ENCODE peak calls at places on chromosomes 3 and 15, in four cellular contexts. U, B, H and C are unnamed samples.

GRCh38 chr3:177037241-177037640 is 160.0 kb downstream of the TBL1XR1 start:
- DNase-seq in U (no peak), H (no peak), B (peak; percentile 17), C (no peak)

GRCh38 chr3:144624656-144625055 is 653.0 kb downstream of the DIPK2A start:
- DNase-seq in B (no peak), H (no peak), U (no peak), C (no peak)

GRCh38 chr3:55888282-55888855 is 401.3 kb upstream of the WNT5A start:
- DNase-seq in U (no peak), B (no peak), H (no peak), C (no peak)

GRCh38 chr3:97264180-97264579 is 449.8 kb downstream of the EPHA6 start:
- DNase-seq in U (no peak), B (no peak), H (no peak), C (no peak)

GRCh38 chr3:120182613-120183524 is 88.6 kb upstream of the GSK3B start:
- DNase-seq in B (peak; percentile 62), H (no peak), U (no peak), C (no peak)

GRCh38 chr15:57782731-57783130 is 76.2 kb downstream of the POLR2M start:
- DNase-seq in U (no peak), B (no peak), H (no peak), C (no peak)

GRCh38 chr3:51538115-51538458 is 432 bp upstream of the RAD54L2 start:
- DNase-seq in U (no peak), B (no peak), H (peak; percentile 17), C (no peak)

GRCh38 chr15:45863881-45864580 is 229.2 kb downstream of the SQOR start:
- DNase-seq in U (no peak), H (no peak), B (no peak), C (no peak)

GRCh38 chr3:136070953-136071949 is 105.7 kb downstream of the PPP2R3A start:
- DNase-seq in H (no peak), U (no peak), B (peak; percentile 27), C (no peak)

GRCh38 chr3:149390772-149391212 is 13.3 kb upstream of the TM4SF1 start:
- DNase-seq in U (no peak), B (peak; percentile 60), H (no peak), C (no peak)

GRCh38 chr3:31159331-31160039 is 265.0 kb upstream of the GADL1 start:
- DNase-seq in B (no peak), H (no peak), U (no peak), C (no peak)

GRCh38 chr3:100927775-100928174 is 65.4 kb downstream of the ABI3BP start:
- DNase-seq in B (peak; percentile 38), U (no peak), H (no peak), C (no peak)

GRCh38 chr3:64908292-64908691 is 220.5 kb upstream of the ADAMTS9 start:
- DNase-seq in U (no peak), H (no peak), B (peak; percentile 36), C (no peak)

GRCh38 chr15:70023064-70023768 is 74.5 kb downstream of the TLE3 start:
- DNase-seq in H (no peak), U (no peak), B (peak; percentile 75), C (no peak)

GRCh38 chr3:23062582-23062981 is 140.5 kb upstream of the UBE2E2 start:
- DNase-seq in U (no peak), B (no peak), H (no peak), C (no peak)

GRCh38 chr3:46400000-46400734 is 6.7 kb downstream of the CCR5AS start:
- DNase-seq in H (no peak), B (peak; percentile 62), U (no peak), C (peak; percentile 86)

GRCh38 chr3:29826712-29827111 is 545.8 kb downstream of the RBMS3 start:
- DNase-seq in H (no peak), B (no peak), U (no peak), C (no peak)

GRCh38 chr3:177126015-177126773 is 71.1 kb downstream of the TBL1XR1 start:
- DNase-seq in H (no peak), B (peak; percentile 90), U (no peak), C (no peak)

GRCh38 chr3:25582242-25582641 is 82.5 kb downstream of the TOP2B start:
- DNase-seq in B (peak; percentile 96), H (peak; percentile 87), U (peak; percentile 69), C (peak; percentile 82)

GRCh38 chr15:75682181-75683135 is 30.2 kb downstream of the CSPG4 start:
- DNase-seq in H (no peak), U (no peak), B (no peak), C (no peak)

GRCh38 chr3:53255360-53255774 is 455 bp downstream of the TKT start:
- DNase-seq in H (no peak), B (no peak), U (no peak), C (no peak)

GRCh38 chr3:53140575-53141467 is 10.6 kb upstream of the RFT1 start:
- DNase-seq in U (no peak), H (no peak), B (peak; percentile 81), C (no peak)

GRCh38 chr15:90266485-90266884 is 1.0 kb downstream of the NGRN start:
- DNase-seq in H (no peak), B (peak; percentile 20), U (no peak), C (no peak)

GRCh38 chr3:18124501-18124900 is 300.6 kb downstream of the SATB1 start:
- DNase-seq in H (no peak), U (no peak), B (peak; percentile 67), C (peak; percentile 4)

GRCh38 chr3:11832964-11833621 is 13.6 kb downstream of the TAMM41 start:
- DNase-seq in U (peak; percentile 20), H (no peak), B (no peak), C (no peak)

GRCh38 chr3:151227438-151228290 is 24.6 kb upstream of the GPR171 start:
- DNase-seq in H (peak; percentile 71), U (peak; percentile 67), B (peak; percentile 90), C (peak; percentile 77)

GRCh38 chr3:189294649-189295048 is 122.9 kb downstream of the TPRG1 start:
- DNase-seq in H (no peak), U (no peak), B (no peak), C (no peak)

GRCh38 chr3:23044463-23044862 is 158.7 kb upstream of the UBE2E2 start:
- DNase-seq in B (no peak), H (no peak), U (no peak), C (no peak)

GRCh38 chr3:32177702-32178198 is 60.7 kb upstream of the CMTM8 start:
- DNase-seq in B (peak; percentile 47), U (peak; percentile 88), H (peak; percentile 67), C (peak; percentile 76)

GRCh38 chr3:128993461-128994172 is at the start of gene CFAP92:
- DNase-seq in B (peak; percentile 40), U (no peak), H (peak; percentile 72), C (peak; percentile 95)

GRCh38 chr3:145286937-145287336 is 874.0 kb downstream of the PLOD2 start:
- DNase-seq in U (no peak), H (no peak), B (no peak), C (no peak)

DNA sequence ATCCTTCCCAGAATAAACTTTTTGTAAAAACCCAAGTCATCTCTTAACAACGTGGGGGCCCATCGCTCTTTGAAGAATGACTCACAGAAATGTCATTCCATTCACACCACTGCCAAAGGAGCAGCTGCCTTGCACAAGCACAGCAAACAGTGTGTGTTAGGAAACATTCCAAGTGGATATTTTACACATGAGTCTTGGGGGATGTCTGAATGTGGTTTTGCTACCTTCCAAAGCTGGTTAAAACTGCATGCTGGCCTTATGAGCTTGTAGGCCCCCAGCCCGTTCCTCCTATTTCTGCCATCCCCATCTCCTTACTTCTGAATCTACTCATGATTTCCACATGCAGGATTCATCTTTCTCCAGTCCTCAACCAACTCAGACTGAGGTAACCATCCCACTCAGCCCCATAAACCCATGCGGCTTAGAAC is 130.8 kb downstream of the CPNE4 start:
- DNase-seq in H (peak; percentile 36), B (peak; percentile 88), U (peak; percentile 64), C (no peak)
- TF ChIP-seq MAZ in H (no peak), B (peak; percentile 69), U (no peak), C (no peak)

GRCh38 chr15:35738370-35738769 is 192.4 kb upstream of the DPH6 start:
- DNase-seq in U (no peak), H (no peak), B (peak; percentile 20), C (no peak)
- TF ChIP-seq MAZ in U (no peak), H (no peak), B (no peak), C (no peak)

DNA sequence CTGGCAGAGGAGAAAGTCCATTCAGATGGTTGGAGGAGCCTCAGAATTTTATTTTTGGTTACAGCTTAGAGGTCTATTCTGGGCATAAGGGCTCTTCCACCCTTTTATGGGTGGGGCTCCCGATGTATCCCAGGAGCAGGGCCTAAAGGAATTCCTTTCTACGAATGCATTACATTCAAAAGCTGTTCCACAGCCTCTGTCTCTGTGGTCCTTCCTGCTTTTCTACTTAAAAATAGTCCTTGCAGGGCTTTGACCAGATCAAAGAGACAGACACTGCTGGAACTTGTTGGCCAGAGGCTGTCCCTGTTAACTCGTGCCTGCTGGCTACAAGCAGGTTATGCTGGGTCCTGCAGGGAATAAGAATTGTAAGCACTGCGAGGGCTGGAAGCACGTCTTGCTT is 14.4 kb upstream of the NOX5 start:
- DNase-seq in U (no peak), H (no peak), B (no peak), C (no peak)
- TF ChIP-seq MAZ in U (no peak), H (no peak), B (no peak), C (no peak)

GRCh38 chr15:38202356-38202755 is 50.3 kb upstream of the SPRED1 start:
- DNase-seq in B (peak; percentile 10), H (no peak), U (no peak), C (no peak)
- TF ChIP-seq MAZ in B (no peak), H (no peak), U (no peak), C (no peak)